ENCODE peak calls at places on chromosomes 3 and 15, in seven cellular contexts. Q is transverse colon; C is neural progenitor cell; U is mammary epithelial cell; B is stimulated activated CD4-positive, alpha-beta T cell treated with anti-CD3 and anti-CD28 coated beads, TNF-alpha, amount 100 ng/mL, for 1 hour; J is glomerular endothelial cell; F is NCI-H1417. D is an unnamed sample.

GRCh38 chr15:52225230-52225629 is 34.0 kb upstream of the GNB5 start:
- DNase-seq in Q (no peak), C (no peak), U (no peak), B (no peak), J (no peak), F (no peak), D (no peak)

GRCh38 chr3:141152801-141153678 is 78.6 kb upstream of the PXYLP1 start:
- DNase-seq in Q (no peak), C (peak; percentile 51), U (no peak), B (no peak), J (no peak), F (no peak), D (no peak)

GRCh38 chr15:70486451-70487379 is 276.6 kb downstream of the UACA start:
- DNase-seq in Q (no peak), C (no peak), U (peak; percentile 93), B (no peak), J (no peak), F (no peak), D (peak; percentile 71)

GRCh38 chr15:66389859-66390382 is 3.2 kb downstream of the MAP2K1 start:
- DNase-seq in Q (no peak), C (no peak), U (peak; percentile 74), B (no peak), J (no peak), F (no peak), D (no peak)

GRCh38 chr3:141940204-141940776 is 63.8 kb downstream of the ATP1B3 start:
- DNase-seq in Q (peak; percentile 69), C (peak; percentile 15), U (peak; percentile 99), B (no peak), J (peak; percentile 66), F (no peak), D (peak; percentile 74)

GRCh38 chr3:59313365-59313764 is 263.5 kb upstream of the CFAP20DC start:
- DNase-seq in Q (peak; percentile 44), C (peak; percentile 68), U (peak; percentile 26), B (peak; percentile 28), J (no peak), F (peak; percentile 10), D (no peak)

GRCh38 chr15:50501815-50502214 is 44.7 kb downstream of the USP50 start:
- DNase-seq in Q (no peak), C (no peak), U (no peak), B (no peak), J (no peak), F (no peak), D (no peak)

GRCh38 chr3:46889381-46890110 is 12.0 kb downstream of the PTH1R start:
- DNase-seq in Q (no peak), C (no peak), U (no peak), B (no peak), J (no peak), F (no peak), D (no peak)